ENCODE peak calls at places on chromosomes 3 and 15, in four cellular contexts. H is ovary, C is A549, S is suprapubic skin. E is an unnamed sample.

GRCh38 chr3:111621535-111621934 is 26.4 kb upstream of the ZBED2 start:
- DNase-seq in H (no peak), C (peak), S (no peak), E (no peak)

GRCh38 chr3:66938338-66938963 is 59.7 kb upstream of the KBTBD8 start:
- DNase-seq in H (no peak), C (peak), S (no peak), E (no peak)

GRCh38 chr3:126910231-126910630 is 72.7 kb upstream of the PLXNA1 start:
- DNase-seq in H (no peak), C (no peak), S (no peak), E (no peak)

GRCh38 chr3:40258555-40258954 is 51.0 kb upstream of the EIF1B start:
- DNase-seq in H (no peak), C (peak), S (no peak), E (no peak)

GRCh38 chr3:127276995-127277394 is 10.9 kb downstream of the PRR20G start:
- DNase-seq in H (no peak), C (no peak), S (no peak), E (no peak)

GRCh38 chr3:20546636-20547035 is 360.6 kb upstream of the SGO1 start:
- DNase-seq in H (no peak), C (no peak), S (no peak), E (no peak)

GRCh38 chr3:71724584-71725278 is 471 bp downstream of the EIF4E3 start:
- DNase-seq in H (peak), C (peak), S (peak), E (no peak)

GRCh38 chr3:8793242-8793641 is 23.8 kb upstream of the OXTR start:
- DNase-seq in H (no peak), C (peak), S (no peak), E (no peak)

GRCh38 chr15:49627407-49627877 is 6.6 kb downstream of the DTWD1 start:
- DNase-seq in H (no peak), C (peak), S (no peak), E (no peak)

GRCh38 chr3:135895106-135895733 is 70.3 kb upstream of the PPP2R3A start:
- DNase-seq in H (peak), C (peak), S (no peak), E (no peak)

GRCh38 chr15:88701561-88702095 is 62.8 kb downstream of the ISG20 start:
- DNase-seq in H (no peak), C (peak), S (no peak), E (no peak)

GRCh38 chr15:51202783-51203182 is 108.1 kb upstream of the TNFAIP8L3 start:
- DNase-seq in H (no peak), C (no peak), S (no peak), E (no peak)

GRCh38 chr15:33292718-33293307 is 18.0 kb upstream of the RYR3 start:
- DNase-seq in H (peak), C (peak), S (no peak), E (peak)

GRCh38 chr3:63940389-63940757 is 28.2 kb upstream of the SCAANT1 start:
- DNase-seq in H (no peak), C (no peak), S (no peak), E (no peak)

GRCh38 chr15:101490408-101490891 is 943 bp upstream of the PCSK6 start:
- DNase-seq in H (no peak), C (no peak), S (no peak), E (no peak)

GRCh38 chr3:56012732-56013131 is 455.5 kb downstream of the ERC2 start:
- DNase-seq in H (no peak), C (no peak), S (no peak), E (no peak)

GRCh38 chr3:32569540-32570425 is 875 bp downstream of the DYNC1LI1 start:
- DNase-seq in H (peak), C (peak), S (peak), E (peak)

GRCh38 chr15:47602124-47602523 is 115.2 kb upstream of the SEMA6D start:
- DNase-seq in H (no peak), C (no peak), S (no peak), E (no peak)

GRCh38 chr3:126212629-126213375 is 32.4 kb upstream of the ALDH1L1 start:
- DNase-seq in H (peak), C (peak), S (no peak), E (no peak)

GRCh38 chr15:67062365-67062985 is 2.9 kb upstream of the SMAD3 start:
- DNase-seq in H (no peak), C (no peak), S (no peak), E (no peak)

GRCh38 chr3:48403533-48404439 is 26.1 kb downstream of the PLXNB1 start:
- DNase-seq in H (peak), C (no peak), S (peak), E (no peak)

GRCh38 chr3:43894176-43895049 is 203.7 kb downstream of the ABHD5 start:
- DNase-seq in H (peak), C (peak), S (no peak), E (no peak)

GRCh38 chr3:69827127-69827526 is 87.9 kb downstream of the MITF start:
- DNase-seq in H (no peak), C (no peak), S (no peak), E (no peak)

GRCh38 chr15:96388673-96389072 is 58.2 kb downstream of the NR2F2 start:
- DNase-seq in H (no peak), C (no peak), S (no peak), E (no peak)

GRCh38 chr3:153164009-153164550 is 2.1 kb downstream of the RAP2B start:
- DNase-seq in H (no peak), C (no peak), S (no peak), E (no peak)

GRCh38 chr3:151328298-151329036 is 882 bp downstream of the P2RY13 start:
- DNase-seq in H (no peak), C (peak), S (no peak), E (no peak)

GRCh38 chr3:171458056-171458856 is 1.9 kb downstream of the TNIK start:
- DNase-seq in H (no peak), C (no peak), S (no peak), E (no peak)

GRCh38 chr15:34578283-34578674 is 5.2 kb downstream of the GOLGA8B start:
- DNase-seq in H (no peak), C (no peak), S (no peak), E (no peak)

GRCh38 chr3:123758081-123758564 is 126.0 kb downstream of the MYLK start:
- DNase-seq in H (no peak), C (peak), S (no peak), E (no peak)

GRCh38 chr3:196322-197153 is at the start of gene CHL1:
- DNase-seq in H (peak), C (no peak), S (peak), E (no peak)
- TF ChIP-seq EP300 in H (no peak), C (no peak), S (no peak), E (no peak)

DNA sequence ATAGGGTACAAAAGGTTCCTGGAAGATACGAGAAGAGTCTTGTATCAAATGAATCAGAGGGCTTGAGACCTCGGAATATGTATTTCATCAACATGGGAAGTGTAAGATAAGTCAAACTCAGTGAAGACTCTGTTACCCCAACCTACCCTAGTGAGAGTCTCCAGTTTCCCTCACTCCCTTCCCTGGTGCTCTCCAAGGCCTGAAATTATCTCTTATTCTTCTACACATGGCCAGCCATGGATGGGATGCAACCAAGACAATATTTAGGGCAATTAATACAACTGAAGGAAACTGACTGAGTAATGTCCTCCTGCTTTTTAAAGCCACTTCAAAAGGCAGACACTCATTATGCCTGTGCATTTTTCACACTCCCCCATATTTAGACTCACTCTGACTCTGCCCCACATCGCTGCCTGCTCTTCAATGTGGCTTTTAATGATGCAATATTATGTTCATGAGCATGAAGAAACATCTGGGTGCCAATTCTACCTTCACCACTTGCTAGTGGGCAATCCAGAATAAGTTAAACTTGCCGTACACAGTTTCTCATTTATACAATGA is 137.1 kb upstream of the THBS1 start:
- DNase-seq in H (no peak), C (no peak), S (no peak), E (no peak)
- TF ChIP-seq POLR2A in H (no peak), C (no peak), S (no peak), E (no peak)

GRCh38 chr3:17195856-17196604 is 311.3 kb downstream of the PLCL2 start:
- DNase-seq in H (no peak), C (no peak), S (no peak), E (no peak)
- TF ChIP-seq EP300 in H (no peak), C (no peak), S (no peak), E (no peak)

GRCh38 chr3:184350618-184351017 is 10.8 kb downstream of the CLCN2 start:
- DNase-seq in H (no peak), C (no peak), S (no peak), E (no peak)

GRCh38 chr3:184352897-184353545 is 8.4 kb downstream of the CLCN2 start:
- DNase-seq in H (no peak), C (no peak), S (no peak), E (no peak)

GRCh38 chr3:184351511-184352148 is 9.8 kb downstream of the CLCN2 start:
- DNase-seq in H (peak), C (no peak), S (no peak), E (no peak)

GRCh38 chr3:184353546-184353941 is 7.9 kb downstream of the CLCN2 start:
- DNase-seq in H (no peak), C (no peak), S (no peak), E (no peak)

DNA sequence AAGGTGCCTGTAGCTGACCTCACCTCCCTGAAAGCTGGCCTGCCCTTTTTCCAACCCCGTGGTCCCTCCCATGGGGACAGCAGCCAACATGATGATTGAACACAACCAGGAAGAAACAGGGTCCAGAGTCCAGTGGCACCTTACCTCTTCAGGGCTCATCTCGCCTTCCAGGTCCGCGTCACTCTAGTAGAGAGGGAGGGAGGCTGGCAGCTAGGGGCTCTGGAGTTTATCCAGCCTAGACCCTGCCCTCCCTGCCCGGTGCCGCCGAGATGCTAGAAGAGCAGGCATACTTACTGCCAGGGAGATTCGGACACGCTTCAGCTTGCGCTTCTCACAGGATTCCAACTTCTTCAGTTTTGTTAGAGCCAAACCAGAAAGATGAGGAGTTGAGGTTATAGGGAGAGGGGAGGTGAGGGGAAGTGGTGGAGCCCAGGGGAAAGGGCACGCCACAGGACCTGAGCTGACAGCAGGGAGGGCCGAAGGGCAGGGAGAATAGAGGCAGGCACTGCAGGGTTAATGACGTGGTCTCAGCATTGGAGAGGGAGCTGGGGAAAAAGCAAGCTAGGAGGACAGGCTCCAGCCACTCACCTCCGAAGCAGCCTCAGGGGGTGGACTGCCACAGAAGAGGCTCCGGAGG is 9.1 kb downstream of the CLCN2 start:
- DNase-seq in H (no peak), C (no peak), S (no peak), E (no peak)
- TF ChIP-seq POLR2A in H (no peak), C (no peak), S (no peak), E (no peak)